ENCODE peak calls at places on chromosomes 16 and 17, in nine cellular contexts. N is uterus, L is A549, F is esophagus squamous epithelium, R is mucosa of descending colon, M is upper lobe of right lung, O is GM23248, K is aorta, V is ovary. E is an unnamed sample.

GRCh38 chr17:30921544-30922196 is at the start of gene ADAP2:
- DNase-seq in N (peak; percentile 24), L (peak; percentile 51), F (no peak), R (peak; percentile 70), M (peak; percentile 89), O (peak; percentile 41), K (peak; percentile 85), V (no peak), E (peak; percentile 21)

GRCh38 chr17:81644976-81645952 is 8.3 kb downstream of the TSPAN10 start:
- DNase-seq in N (no peak), L (no peak), F (no peak), R (no peak), M (no peak), O (no peak), K (no peak), V (no peak), E (no peak)

GRCh38 chr17:72122668-72123495 is 2.1 kb downstream of the SOX9 start:
- DNase-seq in N (no peak), L (no peak), F (no peak), R (peak; percentile 58), M (peak; percentile 72), O (peak; percentile 83), K (peak; percentile 50), V (no peak), E (no peak)

GRCh38 chr17:29760771-29761682 is 138.3 kb upstream of the CORO6 start:
- DNase-seq in N (peak; percentile 88), L (peak; percentile 88), F (peak; percentile 43), R (peak; percentile 87), M (peak; percentile 95), O (peak; percentile 93), K (peak; percentile 95), V (peak; percentile 82), E (peak; percentile 56)

GRCh38 chr16:51839697-51840462 is 688.8 kb upstream of the SALL1 start:
- DNase-seq in N (no peak), L (peak; percentile 65), F (no peak), R (no peak), M (no peak), O (no peak), K (no peak), V (no peak), E (peak; percentile 17)

GRCh38 chr17:81552244-81553017 is at the start of gene FAAP100:
- DNase-seq in N (peak; percentile 82), L (peak; percentile 89), F (no peak), R (peak; percentile 81), M (peak; percentile 92), O (peak; percentile 94), K (peak; percentile 86), V (peak; percentile 83), E (peak; percentile 64)

GRCh38 chr16:89031715-89032659 is 55.0 kb upstream of the CBFA2T3 start:
- DNase-seq in N (no peak), L (no peak), F (no peak), R (peak; percentile 42), M (no peak), O (no peak), K (peak; percentile 79), V (no peak), E (no peak)

GRCh38 chr17:17001874-17002520 is 30.1 kb upstream of the TNFRSF13B start:
- DNase-seq in N (peak; percentile 80), L (peak; percentile 81), F (no peak), R (peak; percentile 86), M (peak; percentile 91), O (peak; percentile 84), K (peak; percentile 77), V (peak; percentile 86), E (peak; percentile 69)

GRCh38 chr17:35046245-35046644 is 17.3 kb downstream of the RFFL start:
- DNase-seq in N (no peak), L (no peak), F (no peak), R (no peak), M (no peak), O (no peak), K (no peak), V (no peak), E (no peak)

GRCh38 chr17:35046740-35047283 is 16.7 kb downstream of the RFFL start:
- DNase-seq in N (no peak), L (no peak), F (no peak), R (no peak), M (no peak), O (peak; percentile 56), K (no peak), V (no peak), E (peak; percentile 29)

GRCh38 chr17:35050170-35050569 is 13.3 kb downstream of the RFFL start:
- DNase-seq in N (no peak), L (no peak), F (no peak), R (no peak), M (no peak), O (no peak), K (no peak), V (no peak), E (no peak)

GRCh38 chr17:35051183-35051578 is 12.3 kb downstream of the RFFL start:
- DNase-seq in N (no peak), L (no peak), F (no peak), R (peak; percentile 38), M (no peak), O (no peak), K (no peak), V (no peak), E (no peak)

GRCh38 chr17:35048685-35049379 is 14.7 kb downstream of the RFFL start:
- DNase-seq in N (no peak), L (no peak), F (no peak), R (no peak), M (no peak), O (no peak), K (no peak), V (no peak), E (no peak)
- H3K4me1 ChIP-seq in N (no peaks in the 10 kb centered on the region), L (peaks cover 67% of the 10 kb centered on the region), F (peaks cover 12% of the 10 kb centered on the region), R (peaks cover 52% of the 10 kb centered on the region), M (peaks cover 56% of the 10 kb centered on the region), O (peaks cover 31% of the 10 kb centered on the region), K (peaks cover 2% of the 10 kb centered on the region), V (no peaks in the 10 kb centered on the region), E (peaks cover 16% of the 10 kb centered on the region)

GRCh38 chr17:7557825-7558543 is 566 bp upstream of the TNFSF13 start:
- DNase-seq in N (peak; percentile 84), L (peak; percentile 50), F (no peak), R (peak; percentile 93), M (peak; percentile 97), O (peak; percentile 75), K (peak; percentile 94), V (peak; percentile 90), E (no peak)
- H3K4me1 ChIP-seq in N (peaks cover 41% of the 10 kb centered on the region), L (peaks cover 37% of the 10 kb centered on the region), F (peaks cover 38% of the 10 kb centered on the region), R (peaks cover 49% of the 10 kb centered on the region), M (peaks cover 49% of the 10 kb centered on the region), O (peaks cover 21% of the 10 kb centered on the region), K (no peaks in the 10 kb centered on the region), V (peaks cover 26% of the 10 kb centered on the region), E (peaks cover 8% of the 10 kb centered on the region)

GRCh38 chr16:11677451-11677951 is 9.2 kb downstream of the SNN start:
- DNase-seq in N (no peak), L (no peak), F (no peak), R (no peak), M (peak; percentile 40), O (peak; percentile 37), K (no peak), V (no peak), E (no peak)
- H3K4me1 ChIP-seq in N (peaks cover 9% of the 10 kb centered on the region), L (peaks cover 65% of the 10 kb centered on the region), F (peaks cover 58% of the 10 kb centered on the region), R (peaks cover 25% of the 10 kb centered on the region), M (peaks cover 48% of the 10 kb centered on the region), O (peaks cover 8% of the 10 kb centered on the region), K (no peaks in the 10 kb centered on the region), V (peaks cover 21% of the 10 kb centered on the region), E (no peaks in the 10 kb centered on the region)

GRCh38 chr17:78762007-78762406 is 20.1 kb downstream of the CYTH1 start:
- DNase-seq in N (no peak), L (no peak), F (no peak), R (no peak), M (no peak), O (peak; percentile 47), K (no peak), V (no peak), E (no peak)

GRCh38 chr17:78759203-78759968 is 22.7 kb downstream of the CYTH1 start:
- DNase-seq in N (no peak), L (no peak), F (no peak), R (peak; percentile 74), M (peak; percentile 77), O (no peak), K (peak; percentile 81), V (peak; percentile 70), E (peak; percentile 84)

GRCh38 chr17:78763561-78763960 is 18.5 kb downstream of the CYTH1 start:
- DNase-seq in N (no peak), L (no peak), F (no peak), R (no peak), M (no peak), O (no peak), K (no peak), V (no peak), E (no peak)

GRCh38 chr17:78764871-78765270 is 17.2 kb downstream of the CYTH1 start:
- DNase-seq in N (no peak), L (no peak), F (no peak), R (no peak), M (no peak), O (no peak), K (no peak), V (no peak), E (no peak)

DNA sequence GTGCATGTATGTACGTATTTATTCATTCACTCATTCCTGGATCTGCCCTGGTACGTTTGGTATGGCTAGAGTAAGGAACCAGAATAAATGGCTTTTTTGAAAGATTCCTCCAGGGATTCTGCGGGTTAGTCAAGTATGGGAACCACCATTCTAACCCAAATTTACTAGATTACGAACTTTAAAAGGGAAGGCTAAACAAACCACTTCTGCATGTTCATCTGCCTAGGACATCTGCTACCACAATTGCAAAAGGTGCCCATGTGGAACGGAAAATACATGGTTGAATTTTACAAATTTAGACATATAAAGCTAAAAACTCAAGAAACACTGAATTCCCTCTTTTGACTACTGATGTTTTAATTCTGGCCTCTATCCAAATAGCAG is 22.1 kb downstream of the CYTH1 start:
- DNase-seq in N (no peak), L (no peak), F (no peak), R (no peak), M (no peak), O (no peak), K (no peak), V (no peak), E (no peak)
- H3K4me1 ChIP-seq in N (no peaks in the 10 kb centered on the region), L (peaks cover 3% of the 10 kb centered on the region), F (peaks cover 7% of the 10 kb centered on the region), R (peaks cover 5% of the 10 kb centered on the region), M (peaks cover 59% of the 10 kb centered on the region), O (peaks cover 24% of the 10 kb centered on the region), K (no peaks in the 10 kb centered on the region), V (peaks cover 12% of the 10 kb centered on the region), E (peaks cover 15% of the 10 kb centered on the region)

GRCh38 chr16:11625769-11626168 is 39.0 kb upstream of the LITAF start:
- DNase-seq in N (no peak), L (no peak), F (no peak), R (no peak), M (no peak), O (no peak), K (no peak), V (no peak), E (no peak)
- H3K4me1 ChIP-seq in N (no peaks in the 10 kb centered on the region), L (peaks cover 23% of the 10 kb centered on the region), F (peaks cover 12% of the 10 kb centered on the region), R (peaks cover 3% of the 10 kb centered on the region), M (peaks cover 33% of the 10 kb centered on the region), O (peaks cover 55% of the 10 kb centered on the region), K (no peaks in the 10 kb centered on the region), V (peaks cover 5% of the 10 kb centered on the region), E (no peaks in the 10 kb centered on the region)